ENCODE peak calls at places on chromosomes 12 and 14, in seven cellular contexts. One of them, this sample, is unnamed.

GRCh38 chr14:23078692-23079116 is 16.2 kb downstream of the ACIN1 start:
- DNase-seq in astrocyte: peak; percentile 91
- DNase-seq in mammary epithelial cell: peak; percentile 94
- DNase-seq in breast epithelium: no peak
- DNase-seq in spleen: no peak
- DNase-seq in adrenal gland: peak; percentile 84
- DNase-seq in GM23338: no peak
- DNase-seq in this sample: peak; percentile 94

GRCh38 chr14:68346540-68347232 is 446.2 kb downstream of the ZFP36L1 start:
- DNase-seq in spleen: no peak
- DNase-seq in mammary epithelial cell: no peak
- DNase-seq in adrenal gland: no peak
- DNase-seq in GM23338: no peak
- DNase-seq in astrocyte: no peak
- DNase-seq in breast epithelium: no peak
- DNase-seq in this sample: no peak

GRCh38 chr12:19764408-19764807 is 325.1 kb downstream of the AEBP2 start:
- DNase-seq in mammary epithelial cell: no peak
- DNase-seq in spleen: no peak
- DNase-seq in breast epithelium: no peak
- DNase-seq in astrocyte: peak; percentile 77
- DNase-seq in adrenal gland: no peak
- DNase-seq in GM23338: no peak
- DNase-seq in this sample: peak; percentile 26

GRCh38 chr14:71324767-71325272 is 417.6 kb downstream of the PCNX1 start:
- DNase-seq in astrocyte: no peak
- DNase-seq in GM23338: peak; percentile 66
- DNase-seq in breast epithelium: no peak
- DNase-seq in adrenal gland: no peak
- DNase-seq in spleen: no peak
- DNase-seq in mammary epithelial cell: peak; percentile 24
- DNase-seq in this sample: peak; percentile 80

GRCh38 chr14:105908481-105908911 is 382.1 kb downstream of the TMEM121 start:
- DNase-seq in adrenal gland: no peak
- DNase-seq in breast epithelium: no peak
- DNase-seq in GM23338: no peak
- DNase-seq in astrocyte: no peak
- DNase-seq in spleen: no peak
- DNase-seq in mammary epithelial cell: no peak
- DNase-seq in this sample: no peak

GRCh38 chr14:21612324-21612723 is 22.4 kb downstream of the OR10G2 start:
- DNase-seq in spleen: no peak
- DNase-seq in adrenal gland: no peak
- DNase-seq in astrocyte: no peak
- DNase-seq in mammary epithelial cell: no peak
- DNase-seq in GM23338: peak; percentile 7
- DNase-seq in breast epithelium: no peak
- DNase-seq in this sample: no peak

GRCh38 chr14:87175175-87175574 is 817.8 kb downstream of the GALC start:
- DNase-seq in adrenal gland: no peak
- DNase-seq in mammary epithelial cell: no peak
- DNase-seq in astrocyte: no peak
- DNase-seq in breast epithelium: no peak
- DNase-seq in spleen: no peak
- DNase-seq in GM23338: no peak
- DNase-seq in this sample: no peak

GRCh38 chr14:77123381-77124344 is 17.9 kb downstream of the ZDHHC22 start:
- DNase-seq in GM23338: no peak
- DNase-seq in mammary epithelial cell: peak; percentile 89
- DNase-seq in spleen: peak; percentile 73
- DNase-seq in adrenal gland: peak; percentile 57
- DNase-seq in astrocyte: no peak
- DNase-seq in breast epithelium: peak; percentile 85
- DNase-seq in this sample: peak; percentile 94

GRCh38 chr12:99918003-99918402 is 66.7 kb downstream of the ANKS1B start:
- DNase-seq in spleen: no peak
- DNase-seq in mammary epithelial cell: no peak
- DNase-seq in astrocyte: no peak
- DNase-seq in adrenal gland: no peak
- DNase-seq in breast epithelium: no peak
- DNase-seq in GM23338: no peak
- DNase-seq in this sample: no peak

GRCh38 chr12:79534029-79534867 is 156.5 kb downstream of the PAWR start:
- DNase-seq in GM23338: no peak
- DNase-seq in spleen: no peak
- DNase-seq in adrenal gland: no peak
- DNase-seq in breast epithelium: no peak
- DNase-seq in mammary epithelial cell: peak; percentile 9
- DNase-seq in astrocyte: peak; percentile 76
- DNase-seq in this sample: no peak

DNA sequence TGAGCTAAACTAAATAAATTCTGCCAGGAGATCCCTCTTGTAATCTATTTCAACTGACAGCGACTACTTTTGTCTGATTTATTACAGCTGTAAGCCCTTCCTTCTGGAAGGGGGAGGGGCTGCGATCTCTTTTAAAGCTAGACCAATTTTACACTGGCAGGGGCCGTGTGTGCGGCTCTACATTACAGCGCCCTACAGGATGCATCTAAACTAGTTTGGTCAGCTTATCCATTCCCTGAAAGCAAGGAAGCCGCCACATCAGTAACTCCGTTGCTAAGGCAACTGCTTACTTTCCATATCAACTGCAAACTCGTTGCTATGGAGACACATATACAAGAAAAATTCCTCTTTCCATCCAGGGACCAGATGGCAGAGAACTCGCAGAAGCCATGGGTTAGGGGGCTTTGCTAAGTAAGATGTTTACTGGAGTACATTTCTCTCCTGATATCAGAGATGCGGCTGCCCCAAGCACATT is 17.4 kb downstream of the FOXN3 start:
- DNase-seq in astrocyte: peak; percentile 86
- DNase-seq in GM23338: peak; percentile 97
- DNase-seq in mammary epithelial cell: no peak
- DNase-seq in breast epithelium: no peak
- DNase-seq in adrenal gland: no peak
- DNase-seq in spleen: no peak
- DNase-seq in this sample: peak; percentile 35
- H3K36me3 ChIP-seq in astrocyte: peaks cover 2% of the 10 kb centered on the region
- H3K36me3 ChIP-seq in GM23338: peaks cover 4% of the 10 kb centered on the region
- H3K36me3 ChIP-seq in mammary epithelial cell: no peaks in the 10 kb centered on the region
- H3K36me3 ChIP-seq in breast epithelium: no peaks in the 10 kb centered on the region
- H3K36me3 ChIP-seq in adrenal gland: no peaks in the 10 kb centered on the region
- H3K36me3 ChIP-seq in spleen: no peaks in the 10 kb centered on the region
- H3K36me3 ChIP-seq in this sample: no peaks in the 10 kb centered on the region

GRCh38 chr14:96839251-96839650 is 42.1 kb downstream of the VRK1 start:
- DNase-seq in breast epithelium: no peak
- DNase-seq in spleen: no peak
- DNase-seq in adrenal gland: no peak
- DNase-seq in mammary epithelial cell: no peak
- DNase-seq in GM23338: no peak
- DNase-seq in astrocyte: no peak
- DNase-seq in this sample: no peak

GRCh38 chr14:96843137-96843536 is 46.0 kb downstream of the VRK1 start:
- DNase-seq in GM23338: no peak
- DNase-seq in breast epithelium: no peak
- DNase-seq in mammary epithelial cell: no peak
- DNase-seq in spleen: no peak
- DNase-seq in astrocyte: no peak
- DNase-seq in adrenal gland: no peak
- DNase-seq in this sample: no peak

DNA sequence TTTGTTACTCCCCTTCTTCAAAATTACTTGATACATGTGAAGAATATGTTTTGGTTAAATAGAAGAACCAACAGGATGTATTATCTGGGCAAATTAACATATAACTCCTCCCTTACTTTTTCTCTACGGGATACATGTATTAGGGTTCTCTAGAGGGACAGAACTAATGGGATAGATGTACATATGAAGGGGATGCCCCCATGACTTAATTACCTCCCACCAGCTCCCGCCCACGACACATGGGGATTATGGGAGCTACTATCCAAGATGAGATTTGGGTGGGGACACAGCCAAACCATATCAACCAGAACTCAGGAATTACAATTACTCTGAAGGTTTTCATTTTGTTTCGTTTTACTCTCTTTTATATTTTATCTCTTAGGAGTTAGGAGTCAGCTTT is 41.3 kb downstream of the VRK1 start:
- DNase-seq in astrocyte: no peak
- DNase-seq in breast epithelium: no peak
- DNase-seq in adrenal gland: no peak
- DNase-seq in spleen: no peak
- DNase-seq in mammary epithelial cell: no peak
- DNase-seq in GM23338: no peak
- DNase-seq in this sample: no peak
- H3K36me3 ChIP-seq in astrocyte: no peaks in the 10 kb centered on the region
- H3K36me3 ChIP-seq in breast epithelium: no peaks in the 10 kb centered on the region
- H3K36me3 ChIP-seq in adrenal gland: no peaks in the 10 kb centered on the region
- H3K36me3 ChIP-seq in spleen: peaks cover 28% of the 10 kb centered on the region
- H3K36me3 ChIP-seq in mammary epithelial cell: peaks cover 5% of the 10 kb centered on the region
- H3K36me3 ChIP-seq in GM23338: no peaks in the 10 kb centered on the region
- H3K36me3 ChIP-seq in this sample: no peaks in the 10 kb centered on the region

DNA sequence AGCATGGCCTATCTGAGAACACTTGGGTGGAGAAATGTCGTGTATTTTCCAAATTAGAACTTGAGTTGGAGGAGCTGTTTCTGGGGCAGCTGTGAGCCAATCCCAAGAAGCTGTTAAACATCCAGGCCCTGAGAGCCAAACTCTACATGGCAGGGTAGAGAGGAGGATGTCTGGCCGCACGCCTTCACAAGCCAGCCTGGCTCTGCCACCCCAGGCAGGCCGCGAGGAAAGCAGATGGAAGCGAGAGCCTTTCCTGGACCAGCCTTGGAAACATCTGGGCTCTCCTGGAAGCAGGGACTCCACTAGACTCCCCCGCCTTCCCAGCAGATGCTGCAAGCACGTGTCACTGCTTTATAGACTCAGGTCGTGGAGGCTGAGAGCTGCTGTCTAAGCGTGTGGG is 312.8 kb upstream of the FKBP4 start:
- DNase-seq in astrocyte: no peak
- DNase-seq in spleen: no peak
- DNase-seq in breast epithelium: no peak
- DNase-seq in GM23338: no peak
- DNase-seq in mammary epithelial cell: no peak
- DNase-seq in adrenal gland: no peak
- DNase-seq in this sample: no peak
- H3K36me3 ChIP-seq in astrocyte: no peaks in the 10 kb centered on the region
- H3K36me3 ChIP-seq in spleen: no peaks in the 10 kb centered on the region
- H3K36me3 ChIP-seq in breast epithelium: no peaks in the 10 kb centered on the region
- H3K36me3 ChIP-seq in GM23338: no peaks in the 10 kb centered on the region
- H3K36me3 ChIP-seq in mammary epithelial cell: no peaks in the 10 kb centered on the region
- H3K36me3 ChIP-seq in adrenal gland: no peaks in the 10 kb centered on the region
- H3K36me3 ChIP-seq in this sample: no peaks in the 10 kb centered on the region

DNA sequence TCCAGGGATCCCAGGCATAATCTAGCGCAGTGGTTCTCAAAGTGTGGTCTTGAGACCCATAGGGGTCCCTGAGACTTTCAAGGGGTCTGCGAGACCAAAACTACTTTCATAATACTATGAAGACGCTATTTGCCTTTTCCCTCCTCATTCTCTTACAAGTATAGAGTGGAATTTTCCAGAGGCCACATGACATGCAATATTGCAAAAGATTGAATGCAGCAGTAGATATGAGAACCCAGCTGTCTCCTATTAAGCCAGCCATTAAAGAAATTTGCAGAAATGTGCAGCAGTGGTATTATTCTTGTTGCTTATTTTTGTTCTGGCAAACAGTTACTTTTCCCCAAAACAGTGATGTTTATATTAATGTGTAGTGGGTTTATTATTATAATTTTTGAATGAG is 62.8 kb downstream of the VWF start:
- DNase-seq in astrocyte: no peak
- DNase-seq in spleen: no peak
- DNase-seq in adrenal gland: no peak
- DNase-seq in mammary epithelial cell: no peak
- DNase-seq in breast epithelium: no peak
- DNase-seq in GM23338: no peak
- DNase-seq in this sample: no peak
- H3K36me3 ChIP-seq in astrocyte: no peaks in the 10 kb centered on the region
- H3K36me3 ChIP-seq in spleen: peaks cover 3% of the 10 kb centered on the region
- H3K36me3 ChIP-seq in adrenal gland: no peaks in the 10 kb centered on the region
- H3K36me3 ChIP-seq in mammary epithelial cell: no peaks in the 10 kb centered on the region
- H3K36me3 ChIP-seq in breast epithelium: no peaks in the 10 kb centered on the region
- H3K36me3 ChIP-seq in GM23338: no peaks in the 10 kb centered on the region
- H3K36me3 ChIP-seq in this sample: no peaks in the 10 kb centered on the region

GRCh38 chr14:40467969-40468368 is 1035.7 kb upstream of the FBXO33 start:
- DNase-seq in breast epithelium: no peak
- DNase-seq in astrocyte: no peak
- DNase-seq in GM23338: no peak
- DNase-seq in spleen: no peak
- DNase-seq in mammary epithelial cell: no peak
- DNase-seq in adrenal gland: no peak
- DNase-seq in this sample: no peak

GRCh38 chr14:40463886-40464285 is 1031.7 kb upstream of the FBXO33 start:
- DNase-seq in GM23338: no peak
- DNase-seq in adrenal gland: no peak
- DNase-seq in breast epithelium: no peak
- DNase-seq in astrocyte: no peak
- DNase-seq in spleen: no peak
- DNase-seq in mammary epithelial cell: no peak
- DNase-seq in this sample: no peak

DNA sequence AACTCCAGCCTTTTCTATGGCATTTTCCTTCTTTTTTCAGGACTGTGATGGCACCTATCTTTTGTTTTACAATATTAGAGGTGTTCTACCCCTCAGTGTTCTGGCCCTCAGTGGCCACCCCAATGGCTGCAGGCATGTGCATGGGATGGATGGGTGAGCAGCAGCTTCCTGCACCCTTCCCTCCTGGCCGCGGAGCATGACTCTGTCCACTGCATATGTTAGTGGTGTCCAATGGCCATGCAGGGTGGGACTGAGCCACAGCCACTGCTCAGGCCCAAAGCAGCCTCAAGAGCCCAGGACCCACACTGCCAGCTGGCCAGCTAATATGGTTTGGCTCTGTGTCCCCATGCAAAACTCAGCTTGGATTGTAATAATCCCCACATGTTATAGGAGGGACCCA is 1032.3 kb upstream of the FBXO33 start:
- DNase-seq in breast epithelium: no peak
- DNase-seq in GM23338: no peak
- DNase-seq in astrocyte: no peak
- DNase-seq in mammary epithelial cell: no peak
- DNase-seq in spleen: no peak
- DNase-seq in adrenal gland: no peak
- DNase-seq in this sample: no peak
- H3K36me3 ChIP-seq in breast epithelium: no peaks in the 10 kb centered on the region
- H3K36me3 ChIP-seq in GM23338: peaks cover 10% of the 10 kb centered on the region
- H3K36me3 ChIP-seq in astrocyte: no peaks in the 10 kb centered on the region
- H3K36me3 ChIP-seq in mammary epithelial cell: no peaks in the 10 kb centered on the region
- H3K36me3 ChIP-seq in spleen: no peaks in the 10 kb centered on the region
- H3K36me3 ChIP-seq in adrenal gland: no peaks in the 10 kb centered on the region
- H3K36me3 ChIP-seq in this sample: no peaks in the 10 kb centered on the region

DNA sequence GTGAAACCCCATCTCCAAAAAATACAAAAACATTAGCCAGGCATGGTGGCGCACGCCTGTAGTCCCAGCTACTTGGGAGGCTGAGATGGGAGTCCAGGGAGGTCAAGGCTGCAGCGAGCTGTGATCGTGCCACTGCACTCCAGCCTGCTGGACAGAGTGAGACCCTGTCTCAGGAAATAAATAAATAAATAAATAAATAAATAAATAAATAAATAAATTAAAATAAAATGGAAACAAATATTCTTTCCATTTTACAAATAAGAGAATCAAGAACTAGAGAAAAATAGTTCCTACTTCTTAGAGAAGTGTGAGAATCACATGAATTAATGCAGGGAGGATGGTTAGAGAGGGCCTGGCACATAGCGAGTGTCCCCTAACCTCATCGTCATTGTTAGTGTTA is 53.7 kb downstream of the C12orf75 start:
- DNase-seq in breast epithelium: no peak
- DNase-seq in spleen: no peak
- DNase-seq in GM23338: no peak
- DNase-seq in mammary epithelial cell: no peak
- DNase-seq in astrocyte: no peak
- DNase-seq in adrenal gland: no peak
- DNase-seq in this sample: no peak
- H3K36me3 ChIP-seq in breast epithelium: no peaks in the 10 kb centered on the region
- H3K36me3 ChIP-seq in spleen: no peaks in the 10 kb centered on the region
- H3K36me3 ChIP-seq in GM23338: no peaks in the 10 kb centered on the region
- H3K36me3 ChIP-seq in mammary epithelial cell: no peaks in the 10 kb centered on the region
- H3K36me3 ChIP-seq in astrocyte: no peaks in the 10 kb centered on the region
- H3K36me3 ChIP-seq in adrenal gland: no peaks in the 10 kb centered on the region
- H3K36me3 ChIP-seq in this sample: no peaks in the 10 kb centered on the region

This sample was measured in bronchial epithelial cell.